ENCODE peak calls at places on chromosomes 13 and 19, in six cellular contexts. One of them, this sample, is unnamed. For H3K36me3 and H3K4me1, the result is how much of the 10 kb centered on the place peaks cover.

GRCh38 chr19:45632468-45633196 is 6.6 kb downstream of the EML2 start:
- DNase-seq in mammary epithelial cell: peak
- DNase-seq in suprapubic skin: peak
- DNase-seq in MM.1S: no peak
- DNase-seq in ovary: peak
- DNase-seq in tibial nerve: peak
- DNase-seq in this sample: peak

GRCh38 chr19:38233740-38234251 is 9.8 kb upstream of the DPF1 start:
- DNase-seq in mammary epithelial cell: peak
- DNase-seq in suprapubic skin: no peak
- DNase-seq in MM.1S: peak
- DNase-seq in ovary: peak
- DNase-seq in tibial nerve: peak
- DNase-seq in this sample: peak

GRCh38 chr19:45311640-45312039 is 11.0 kb downstream of the CKM start:
- DNase-seq in mammary epithelial cell: no peak
- DNase-seq in suprapubic skin: no peak
- DNase-seq in MM.1S: no peak
- DNase-seq in ovary: no peak
- DNase-seq in tibial nerve: no peak
- DNase-seq in this sample: no peak

GRCh38 chr13:98888222-98888889 is 89.5 kb downstream of the DOCK9 start:
- DNase-seq in mammary epithelial cell: no peak
- DNase-seq in suprapubic skin: no peak
- DNase-seq in MM.1S: no peak
- DNase-seq in ovary: no peak
- DNase-seq in tibial nerve: no peak
- DNase-seq in this sample: no peak

GRCh38 chr13:27789495-27790303 is 2.6 kb upstream of the GSX1 start:
- DNase-seq in mammary epithelial cell: no peak
- DNase-seq in suprapubic skin: no peak
- DNase-seq in MM.1S: no peak
- DNase-seq in ovary: no peak
- DNase-seq in tibial nerve: no peak
- DNase-seq in this sample: peak

GRCh38 chr13:99303863-99304521 is 3.2 kb downstream of the GPR183 start:
- DNase-seq in mammary epithelial cell: no peak
- DNase-seq in suprapubic skin: no peak
- DNase-seq in MM.1S: no peak
- DNase-seq in ovary: no peak
- DNase-seq in tibial nerve: no peak
- DNase-seq in this sample: no peak

GRCh38 chr13:112842343-112842856 is 126.6 kb upstream of the MCF2L start:
- DNase-seq in mammary epithelial cell: no peak
- DNase-seq in suprapubic skin: no peak
- DNase-seq in MM.1S: peak
- DNase-seq in ovary: no peak
- DNase-seq in tibial nerve: peak
- DNase-seq in this sample: peak

GRCh38 chr13:97851269-97851668 is 102.2 kb upstream of the IPO5 start:
- DNase-seq in mammary epithelial cell: no peak
- DNase-seq in suprapubic skin: no peak
- DNase-seq in MM.1S: no peak
- DNase-seq in ovary: no peak
- DNase-seq in tibial nerve: no peak
- DNase-seq in this sample: no peak

GRCh38 chr13:36293497-36293896 is 4.1 kb downstream of the CCDC169 start:
- DNase-seq in mammary epithelial cell: no peak
- DNase-seq in suprapubic skin: no peak
- DNase-seq in MM.1S: no peak
- DNase-seq in ovary: no peak
- DNase-seq in tibial nerve: no peak
- DNase-seq in this sample: no peak

DNA sequence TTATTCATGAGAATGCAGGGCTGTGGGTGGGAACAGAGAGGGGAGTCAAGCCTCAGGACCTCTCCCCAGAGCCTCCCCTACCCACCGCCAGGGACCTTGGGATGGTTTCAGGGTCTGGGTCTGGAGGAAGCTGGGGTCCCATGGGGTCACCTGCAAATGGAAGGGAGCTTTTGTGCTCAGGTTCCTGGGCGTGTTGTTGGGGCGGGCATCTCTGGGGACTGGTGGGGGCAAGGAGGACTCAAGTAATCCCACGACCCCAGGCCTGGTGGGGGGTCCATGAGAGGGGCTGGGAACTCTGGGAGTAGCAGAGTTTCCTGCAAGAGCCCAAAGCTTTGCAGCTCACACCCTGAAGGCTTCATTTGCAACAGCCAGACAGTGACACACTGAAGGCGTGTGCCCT is 60.2 kb downstream of the UNC13A start:
- DNase-seq in mammary epithelial cell: no peak
- DNase-seq in suprapubic skin: no peak
- DNase-seq in MM.1S: no peak
- DNase-seq in ovary: no peak
- DNase-seq in tibial nerve: no peak
- DNase-seq in this sample: no peak
- H3K36me3 ChIP-seq in mammary epithelial cell: under half
- H3K36me3 ChIP-seq in suprapubic skin: under half
- H3K36me3 ChIP-seq in MM.1S: under half
- H3K36me3 ChIP-seq in ovary: under half
- H3K36me3 ChIP-seq in tibial nerve: under half
- H3K36me3 ChIP-seq in this sample: under half

DNA sequence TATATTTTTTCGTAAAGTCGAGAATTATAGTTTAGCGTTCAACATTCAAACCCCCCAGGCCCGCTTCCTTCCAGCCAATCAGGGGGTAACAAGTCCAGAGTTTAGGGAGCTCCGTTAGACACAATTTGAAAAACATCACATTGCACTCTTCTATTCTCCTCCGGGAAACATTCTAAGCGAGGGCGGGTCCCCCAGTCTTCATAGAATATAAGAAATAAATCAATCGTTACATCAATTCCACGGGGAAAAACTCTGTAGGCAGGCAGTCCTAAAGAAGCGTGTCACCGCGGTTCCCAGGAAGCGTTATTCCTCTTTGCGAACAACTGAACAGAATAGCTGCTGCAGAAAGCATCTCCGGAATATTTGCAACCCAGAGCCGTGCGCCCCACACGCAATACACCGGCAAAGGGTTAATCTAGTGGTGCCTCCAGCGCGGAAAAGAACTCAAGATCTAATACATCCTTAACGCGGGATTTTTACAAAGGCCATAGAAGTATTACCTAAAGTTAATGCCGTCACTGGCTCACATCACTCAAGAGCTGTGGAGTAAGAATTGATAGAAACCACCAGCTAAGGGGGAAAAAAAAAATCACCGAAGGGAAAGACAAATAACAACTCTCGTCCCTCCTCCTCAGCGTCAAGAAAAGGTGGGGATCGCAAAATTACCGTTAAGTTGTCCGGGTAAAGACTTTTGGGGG is 65.1 kb downstream of the KCNRG start:
- DNase-seq in mammary epithelial cell: peak
- DNase-seq in suprapubic skin: no peak
- DNase-seq in MM.1S: peak
- DNase-seq in ovary: no peak
- DNase-seq in tibial nerve: peak
- DNase-seq in this sample: peak
- H3K4me1 ChIP-seq in mammary epithelial cell: under half
- H3K4me1 ChIP-seq in suprapubic skin: under half
- H3K4me1 ChIP-seq in MM.1S: under half
- H3K4me1 ChIP-seq in ovary: under half
- H3K4me1 ChIP-seq in tibial nerve: under half
- H3K4me1 ChIP-seq in this sample: half or more

DNA sequence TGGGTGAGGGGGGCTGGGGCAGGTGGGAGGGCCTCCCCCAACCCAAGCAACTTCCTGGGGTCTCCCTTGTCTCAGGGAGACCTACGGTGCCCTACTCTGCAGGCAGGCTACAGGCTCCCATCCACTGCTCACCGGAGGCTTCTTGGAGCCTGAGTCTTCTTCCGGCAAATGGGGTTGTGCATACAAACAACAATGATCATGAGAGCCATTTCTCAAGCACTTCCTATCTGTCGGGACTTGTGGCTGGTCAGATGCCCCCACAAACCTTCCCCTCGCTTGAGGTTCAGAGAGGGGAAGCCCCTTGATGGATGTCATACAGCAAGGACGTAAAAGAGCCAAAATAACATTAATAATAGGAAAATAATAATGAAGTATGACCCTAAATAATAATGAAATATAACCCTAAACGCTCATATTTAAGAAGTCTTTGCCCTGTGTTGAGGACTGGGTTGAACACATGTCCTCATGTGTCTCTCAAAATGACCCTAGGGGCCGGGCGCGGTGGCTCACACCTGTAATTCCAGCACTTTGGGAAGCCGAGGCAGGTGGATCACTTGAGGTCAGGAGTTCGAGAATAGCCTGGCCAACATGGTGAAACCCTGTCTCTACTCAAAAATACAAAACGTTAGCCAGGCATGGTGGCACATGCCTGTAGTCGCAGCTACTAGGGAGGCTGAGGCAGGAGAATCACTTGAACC is 727 bp downstream of the CD37 start:
- DNase-seq in mammary epithelial cell: no peak
- DNase-seq in suprapubic skin: peak
- DNase-seq in MM.1S: no peak
- DNase-seq in ovary: no peak
- DNase-seq in tibial nerve: no peak
- DNase-seq in this sample: peak
- H3K27ac ChIP-seq in mammary epithelial cell: no peak
- H3K27ac ChIP-seq in suprapubic skin: peak
- H3K27ac ChIP-seq in MM.1S: no peak
- H3K27ac ChIP-seq in ovary: no peak
- H3K27ac ChIP-seq in tibial nerve: peak
- H3K27ac ChIP-seq in this sample: peak

DNA sequence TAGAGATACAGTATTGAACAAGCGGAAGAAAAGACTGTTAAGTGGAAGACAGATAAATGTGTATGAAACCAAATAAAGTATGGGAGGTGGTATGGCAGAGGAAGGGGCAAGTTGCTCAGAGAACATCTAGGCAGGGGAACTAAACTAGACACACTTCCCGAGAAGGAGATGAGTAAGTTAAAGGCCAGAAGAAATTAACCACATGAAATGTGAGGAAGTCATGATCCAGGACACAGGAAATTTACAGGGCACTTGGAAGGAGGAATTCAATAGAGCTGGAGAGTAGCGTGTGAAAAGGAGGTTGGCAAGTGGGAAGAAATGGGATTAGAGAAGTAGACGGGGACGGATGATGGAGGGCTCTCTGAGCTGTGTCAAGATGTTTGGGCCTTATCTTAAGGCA is 208.8 kb downstream of the COG6 start:
- DNase-seq in mammary epithelial cell: no peak
- DNase-seq in suprapubic skin: no peak
- DNase-seq in MM.1S: no peak
- DNase-seq in ovary: no peak
- DNase-seq in tibial nerve: no peak
- DNase-seq in this sample: no peak
- H3K36me3 ChIP-seq in mammary epithelial cell: under half
- H3K36me3 ChIP-seq in suprapubic skin: under half
- H3K36me3 ChIP-seq in MM.1S: under half
- H3K36me3 ChIP-seq in ovary: under half
- H3K36me3 ChIP-seq in tibial nerve: under half
- H3K36me3 ChIP-seq in this sample: under half

DNA sequence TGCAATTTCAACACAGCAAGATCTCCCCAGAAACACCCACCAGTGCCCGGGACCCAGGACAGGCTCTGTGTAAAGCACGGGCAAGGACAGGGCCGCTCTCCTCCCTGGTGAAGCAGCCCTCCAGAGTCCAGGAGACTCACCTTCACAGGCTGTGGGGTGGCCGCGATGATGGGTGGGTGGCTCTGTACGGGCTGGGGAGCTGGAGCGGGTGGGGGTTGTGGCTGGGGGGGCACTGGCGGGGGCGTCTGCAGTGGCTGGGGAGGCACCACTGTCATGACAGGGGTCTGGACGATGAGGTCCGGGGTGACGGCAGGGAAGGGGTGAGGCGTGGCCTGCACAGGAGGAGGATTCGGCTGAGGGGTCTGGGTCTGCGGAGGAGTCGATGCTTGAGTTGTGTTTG is 33.0 kb upstream of the EPHX3 start:
- DNase-seq in mammary epithelial cell: no peak
- DNase-seq in suprapubic skin: no peak
- DNase-seq in MM.1S: no peak
- DNase-seq in ovary: no peak
- DNase-seq in tibial nerve: no peak
- DNase-seq in this sample: no peak
- H3K4me1 ChIP-seq in mammary epithelial cell: under half
- H3K4me1 ChIP-seq in suprapubic skin: under half
- H3K4me1 ChIP-seq in MM.1S: under half
- H3K4me1 ChIP-seq in ovary: under half
- H3K4me1 ChIP-seq in tibial nerve: under half
- H3K4me1 ChIP-seq in this sample: under half

DNA sequence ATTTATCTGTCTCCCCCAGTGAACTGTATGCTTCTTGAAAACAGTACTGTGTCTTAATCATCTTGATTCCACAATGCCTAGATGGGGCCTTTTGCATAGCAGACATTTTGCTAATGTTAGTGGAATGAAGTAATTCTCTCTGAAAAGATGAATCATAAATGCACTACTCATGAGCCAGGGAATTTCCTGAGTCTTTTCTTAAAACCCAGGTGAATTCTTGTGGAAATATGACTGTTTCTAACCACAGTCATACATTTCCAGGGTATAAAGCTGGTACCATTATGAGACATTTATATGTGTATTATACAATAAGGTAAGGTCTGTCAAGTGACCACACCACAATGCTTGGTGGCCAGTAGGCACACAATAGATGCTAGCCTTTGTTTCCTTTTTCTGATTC is 5.5 kb upstream of the KCTD4 start:
- DNase-seq in mammary epithelial cell: peak
- DNase-seq in suprapubic skin: no peak
- DNase-seq in MM.1S: no peak
- DNase-seq in ovary: no peak
- DNase-seq in tibial nerve: no peak
- DNase-seq in this sample: no peak
- H3K27ac ChIP-seq in mammary epithelial cell: peak
- H3K27ac ChIP-seq in suprapubic skin: peak
- H3K27ac ChIP-seq in MM.1S: no peak
- H3K27ac ChIP-seq in ovary: peak
- H3K27ac ChIP-seq in tibial nerve: no peak
- H3K27ac ChIP-seq in this sample: no peak

This sample was measured in CD4-positive, CD25-positive, alpha-beta regulatory T cell.